ENCODE peak calls at places on chromosome 9, in four cellular contexts. H is A549, W is HepG2, K is K562. O is an unnamed sample.

GRCh38 chr9:106969696-106970095 is 106.7 kb downstream of the ZNF462 start:
- DNase-seq in H (no peak), W (no peak), K (no peak), O (no peak)

GRCh38 chr9:117304613-117305012 is 110.2 kb downstream of the ASTN2 start:
- DNase-seq in H (no peak), W (no peak), K (no peak), O (no peak)

GRCh38 chr9:106704056-106704625 is 158.8 kb upstream of the ZNF462 start:
- DNase-seq in H (no peak), W (no peak), K (no peak), O (no peak)

GRCh38 chr9:103245369-103245768 is 250.2 kb downstream of the CYLC2 start:
- DNase-seq in H (peak; percentile 1), W (no peak), K (no peak), O (no peak)

GRCh38 chr9:128818839-128819715 is 777 bp downstream of the ENDOG start:
- DNase-seq in H (no peak), W (no peak), K (peak; percentile 48), O (no peak)

GRCh38 chr9:127833555-127833954 is 20.9 kb downstream of the ENG start:
- DNase-seq in H (no peak), W (no peak), K (no peak), O (peak; percentile 55)

GRCh38 chr9:6563036-6563435 is 82.5 kb downstream of the GLDC start:
- DNase-seq in H (no peak), W (no peak), K (no peak), O (no peak)

GRCh38 chr9:77604316-77604715 is 43.8 kb downstream of the GNA14 start:
- DNase-seq in H (no peak), W (no peak), K (no peak), O (no peak)

GRCh38 chr9:136881691-136882108 is 4.6 kb upstream of the TRAF2 start:
- DNase-seq in H (peak; percentile 48), W (peak; percentile 52), K (peak; percentile 61), O (peak; percentile 44)

GRCh38 chr9:129763235-129763917 is 10.5 kb upstream of the PTGES start:
- DNase-seq in H (no peak), W (no peak), K (no peak), O (peak; percentile 80)

GRCh38 chr9:81416476-81417298 is 272.7 kb downstream of the TLE1 start:
- DNase-seq in H (no peak), W (no peak), K (no peak), O (peak; percentile 41)

GRCh38 chr9:127634021-127634420 is 21.9 kb downstream of the STXBP1 start:
- DNase-seq in H (no peak), W (no peak), K (no peak), O (no peak)

GRCh38 chr9:96020822-96021615 is 145.5 kb downstream of the ERCC6L2 start:
- DNase-seq in H (no peak), W (no peak), K (no peak), O (no peak)

GRCh38 chr9:116877072-116877471 is 190.0 kb downstream of the TRIM32 start:
- DNase-seq in H (no peak), W (no peak), K (no peak), O (no peak)

GRCh38 chr9:133572821-133573361 is 36.3 kb downstream of the FAM163B start:
- DNase-seq in H (no peak), W (no peak), K (no peak), O (no peak)
- TF ChIP-seq MAZ in H (no peak), W (no peak), K (no peak), O (no peak)

GRCh38 chr9:110303136-110303535 is 34.5 kb downstream of the TXNDC8 start:
- DNase-seq in H (no peak), W (no peak), K (no peak), O (peak; percentile 54)
- TF ChIP-seq MAZ in H (no peak), W (no peak), K (no peak), O (no peak)

GRCh38 chr9:124353811-124354274 is 61.4 kb downstream of the PSMB7 start:
- DNase-seq in H (peak; percentile 33), W (no peak), K (no peak), O (peak; percentile 79)
- TF ChIP-seq MAZ in H (no peak), W (no peak), K (no peak), O (no peak)

DNA sequence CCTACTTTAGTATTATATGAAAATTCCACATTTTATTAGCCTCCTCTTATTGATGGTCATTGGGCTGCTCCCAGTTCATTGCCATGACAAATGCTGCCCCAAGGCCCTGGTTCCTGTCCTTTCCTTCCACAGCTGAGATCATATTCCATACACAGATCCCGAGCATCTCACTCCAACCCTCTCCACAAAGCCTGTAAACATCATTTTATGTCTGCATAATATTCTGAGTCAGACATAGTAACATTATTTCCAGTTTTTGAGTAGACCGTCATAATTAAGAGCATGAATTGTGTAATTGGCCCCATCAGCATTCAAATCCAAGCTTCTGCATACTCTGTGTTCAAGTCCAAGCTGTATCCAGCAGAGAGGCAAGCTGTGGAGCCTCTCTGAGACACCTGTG is 86.3 kb downstream of the MVB12B start:
- DNase-seq in H (no peak), W (no peak), K (no peak), O (no peak)
- TF ChIP-seq MAZ in H (no peak), W (no peak), K (no peak), O (no peak)

GRCh38 chr9:114720296-114720695 is 38.3 kb upstream of the TEX48 start:
- DNase-seq in H (no peak), W (no peak), K (no peak), O (peak; percentile 18)

GRCh38 chr9:114717908-114718486 is 36.0 kb upstream of the TEX48 start:
- DNase-seq in H (no peak), W (no peak), K (no peak), O (no peak)

GRCh38 chr9:114719290-114719689 is 37.3 kb upstream of the TEX48 start:
- DNase-seq in H (no peak), W (no peak), K (no peak), O (no peak)

GRCh38 chr9:114721491-114722362 is 39.7 kb upstream of the TEX48 start:
- DNase-seq in H (peak; percentile 48), W (peak; percentile 99), K (no peak), O (peak; percentile 44)

DNA sequence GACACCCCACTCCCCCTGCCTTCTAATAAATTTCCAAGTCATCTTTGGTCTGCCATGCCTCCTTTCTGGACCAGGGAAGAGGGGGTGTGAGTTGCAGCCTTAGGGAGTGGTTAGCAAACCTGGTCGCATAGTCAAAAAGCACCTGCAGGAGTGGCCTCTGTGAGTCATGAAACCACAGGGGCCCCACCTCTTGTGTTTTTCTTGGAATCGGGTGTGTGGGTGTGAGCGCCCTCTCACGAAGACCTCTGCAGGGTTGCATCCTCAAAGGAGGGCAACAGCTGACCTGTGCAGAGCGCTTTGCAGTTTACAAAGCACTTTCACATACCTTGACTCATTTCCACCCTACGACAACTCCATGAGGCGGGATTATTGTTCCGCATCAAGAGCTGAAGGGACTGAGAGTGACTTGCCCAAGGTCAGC is 36.8 kb upstream of the TEX48 start:
- DNase-seq in H (peak; percentile 22), W (no peak), K (peak; percentile 22), O (no peak)
- TF ChIP-seq MAZ in H (no peak), W (no peak), K (no peak), O (no peak)

DNA sequence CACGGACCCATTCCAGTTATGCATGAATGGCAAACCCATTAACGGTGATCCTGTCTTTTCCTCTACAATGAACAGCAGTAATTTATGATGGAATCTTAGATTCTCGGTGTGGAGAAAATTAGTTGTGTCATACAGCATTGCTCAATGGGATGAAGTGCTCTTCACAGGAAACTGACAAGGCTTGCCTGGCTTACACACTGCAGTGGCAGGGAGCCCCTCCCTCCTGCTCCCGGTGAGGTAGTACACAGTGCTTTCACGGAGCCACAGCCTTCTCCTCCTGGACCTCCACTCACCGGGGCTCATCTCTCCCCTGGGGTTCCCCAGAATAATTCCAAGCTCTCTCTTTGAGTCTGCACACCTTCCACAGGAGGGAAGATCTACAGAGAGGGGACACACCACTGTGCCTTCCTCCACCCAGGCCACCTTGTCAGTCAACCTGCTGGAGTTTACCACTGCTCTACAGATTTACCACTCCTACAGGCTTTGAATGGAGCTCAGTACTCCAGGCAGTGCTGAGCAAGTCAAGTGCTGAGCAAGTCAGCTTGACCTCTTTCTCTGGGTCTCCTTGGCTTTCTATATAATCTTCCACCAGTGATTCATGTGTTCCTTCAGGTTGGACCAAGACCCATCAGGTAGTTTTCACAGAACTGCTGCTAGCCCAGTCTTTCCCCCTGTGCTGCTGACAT is 59.1 kb upstream of the TBC1D2 start:
- DNase-seq in H (no peak), W (no peak), K (no peak), O (peak; percentile 69)
- TF ChIP-seq MAZ in H (no peak), W (no peak), K (no peak), O (no peak)

GRCh38 chr9:109026306-109026705 is 13.0 kb upstream of the CTNNAL1 start:
- DNase-seq in H (no peak), W (no peak), K (no peak), O (no peak)
- TF ChIP-seq MAZ in H (no peak), W (no peak), K (no peak), O (no peak)

GRCh38 chr9:90816690-90817089 is 15.1 kb downstream of the SYK start:
- DNase-seq in H (no peak), W (no peak), K (no peak), O (no peak)

GRCh38 chr9:90813523-90813922 is 11.9 kb downstream of the SYK start:
- DNase-seq in H (no peak), W (no peak), K (no peak), O (no peak)

GRCh38 chr9:90815183-90815943 is 13.7 kb downstream of the SYK start:
- DNase-seq in H (no peak), W (no peak), K (peak; percentile 69), O (peak; percentile 2)

GRCh38 chr9:90814355-90814754 is 12.7 kb downstream of the SYK start:
- DNase-seq in H (no peak), W (no peak), K (no peak), O (no peak)

GRCh38 chr9:90815944-90816357 is 14.3 kb downstream of the SYK start:
- DNase-seq in H (no peak), W (no peak), K (no peak), O (no peak)
- TF ChIP-seq MAZ in H (no peak), W (no peak), K (no peak), O (no peak)

DNA sequence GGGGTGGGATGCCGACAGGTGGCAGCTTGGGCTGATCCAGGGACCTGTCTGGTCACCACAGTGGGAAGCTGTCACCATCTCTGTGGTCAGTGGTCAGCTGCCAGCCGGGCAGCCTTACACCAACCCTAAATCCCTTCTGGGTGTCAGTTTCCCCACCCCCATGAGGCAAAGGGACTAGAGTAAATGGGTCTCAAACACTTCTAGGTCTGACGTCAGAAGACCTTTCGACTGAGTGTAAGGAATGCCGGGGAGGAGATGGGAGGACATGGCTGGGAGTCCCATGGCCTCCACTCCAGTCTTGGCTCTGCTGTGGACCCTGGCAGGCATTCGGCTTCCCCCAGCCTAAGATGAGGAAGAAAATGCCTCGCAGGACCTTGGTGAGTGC is 40.3 kb upstream of the SLC25A51 start:
- DNase-seq in H (no peak), W (no peak), K (no peak), O (no peak)
- TF ChIP-seq MAZ in H (no peak), W (no peak), K (no peak), O (no peak)

GRCh38 chr9:4420351-4420750 is 69.9 kb upstream of the SLC1A1 start:
- DNase-seq in H (no peak), W (no peak), K (no peak), O (no peak)
- TF ChIP-seq MAZ in H (no peak), W (no peak), K (no peak), O (no peak)

O was measured in IMR-90.